ENCODE peak calls at places on chromosomes 13 and 19, in eight cellular contexts. Z is lower leg skin, M is IMR-90, H is progenitor cell of endocrine pancreas, L is esophagus squamous epithelium, U is endothelial cell, F is natural killer cell, G is GM12865. P is an unnamed sample.

GRCh38 chr13:86476656-86477055 is 677.4 kb upstream of the SLITRK6 start:
- DNase-seq in F (no peak), G (no peak), Z (no peak), H (no peak), U (no peak), L (no peak), M (no peak), P (no peak)

GRCh38 chr19:3548594-3548993 is 8.8 kb downstream of the MFSD12 start:
- DNase-seq in L (no peak), H (no peak), U (no peak), G (no peak), F (no peak), Z (no peak), M (no peak), P (no peak)

GRCh38 chr19:35011091-35011689 is 11.1 kb downstream of the GRAMD1A start:
- DNase-seq in H (no peak), F (peak; percentile 35), Z (no peak), L (no peak), U (no peak), M (no peak), G (no peak), P (no peak)

GRCh38 chr13:60397693-60398437 is 845 bp downstream of the TDRD3 start:
- DNase-seq in U (peak; percentile 73), M (peak; percentile 67), Z (peak; percentile 51), H (no peak), L (peak; percentile 7), G (peak; percentile 85), F (no peak), P (peak; percentile 72)

GRCh38 chr19:6210721-6211600 is 68.8 kb downstream of the MLLT1 start:
- DNase-seq in L (no peak), U (no peak), H (no peak), G (no peak), M (no peak), Z (no peak), F (no peak), P (no peak)

GRCh38 chr13:19725320-19725719 is 57.4 kb downstream of the PSPC1 start:
- DNase-seq in H (no peak), L (no peak), M (no peak), G (no peak), Z (no peak), F (no peak), U (no peak), P (no peak)

GRCh38 chr13:114174529-114174941 is 4.5 kb upstream of the CFAP97D2 start:
- DNase-seq in L (no peak), Z (no peak), G (no peak), M (peak; percentile 55), U (no peak), H (no peak), F (no peak), P (peak; percentile 91)

GRCh38 chr13:74194856-74195255 is 60.7 kb upstream of the KLF12 start:
- DNase-seq in U (no peak), G (no peak), H (no peak), Z (no peak), L (no peak), F (no peak), M (no peak), P (no peak)

GRCh38 chr19:54209058-54209747 is 8.5 kb downstream of the RPS9 start:
- DNase-seq in L (no peak), Z (no peak), H (no peak), M (no peak), G (peak; percentile 59), F (no peak), U (no peak), P (no peak)

GRCh38 chr19:13633109-13633508 is 126.8 kb upstream of the CACNA1A start:
- DNase-seq in G (no peak), M (peak; percentile 79), H (peak; percentile 25), F (no peak), Z (no peak), U (no peak), L (no peak), P (peak; percentile 30)

GRCh38 chr13:61002686-61003085 is 413.0 kb downstream of the PCDH20 start:
- DNase-seq in M (no peak), U (no peak), H (no peak), Z (no peak), F (no peak), G (no peak), L (no peak), P (no peak)

GRCh38 chr19:41886761-41887710 is 4.1 kb downstream of the ARHGEF1 start:
- DNase-seq in L (no peak), Z (no peak), M (no peak), G (peak; percentile 85), F (peak; percentile 72), H (no peak), U (no peak), P (no peak)

GRCh38 chr19:48190288-48191284 is 20.1 kb downstream of the ZSWIM9 start:
- DNase-seq in L (no peak), Z (no peak), G (no peak), H (peak; percentile 52), F (peak; percentile 34), U (peak; percentile 42), M (peak; percentile 82), P (no peak)

GRCh38 chr13:113367020-113367560 is 3.2 kb upstream of the GRTP1 start:
- DNase-seq in L (no peak), G (no peak), H (peak; percentile 7), U (no peak), M (no peak), F (no peak), Z (no peak), P (no peak)

GRCh38 chr13:95260031-95260525 is 41.2 kb downstream of the ABCC4 start:
- DNase-seq in G (peak; percentile 89), F (no peak), L (no peak), U (no peak), M (no peak), H (no peak), Z (no peak), P (no peak)

GRCh38 chr19:47633516-47633915 is 24.6 kb downstream of the BICRA start:
- DNase-seq in L (no peak), U (no peak), F (no peak), G (no peak), M (no peak), Z (no peak), H (no peak), P (no peak)

GRCh38 chr19:16025108-16026101 is 50.9 kb upstream of the TPM4 start:
- DNase-seq in F (no peak), Z (no peak), G (peak; percentile 35), U (peak; percentile 15), M (peak; percentile 70), H (no peak), L (no peak), P (peak; percentile 60)

GRCh38 chr13:24541127-24541475 is 28.5 kb upstream of the PARP4 start:
- DNase-seq in U (peak; percentile 7), G (no peak), Z (no peak), M (no peak), L (no peak), F (no peak), H (no peak), P (no peak)

GRCh38 chr13:24539500-24540165 is 27.1 kb upstream of the PARP4 start:
- DNase-seq in G (no peak), F (no peak), M (no peak), L (no peak), H (no peak), U (no peak), Z (no peak), P (no peak)

DNA sequence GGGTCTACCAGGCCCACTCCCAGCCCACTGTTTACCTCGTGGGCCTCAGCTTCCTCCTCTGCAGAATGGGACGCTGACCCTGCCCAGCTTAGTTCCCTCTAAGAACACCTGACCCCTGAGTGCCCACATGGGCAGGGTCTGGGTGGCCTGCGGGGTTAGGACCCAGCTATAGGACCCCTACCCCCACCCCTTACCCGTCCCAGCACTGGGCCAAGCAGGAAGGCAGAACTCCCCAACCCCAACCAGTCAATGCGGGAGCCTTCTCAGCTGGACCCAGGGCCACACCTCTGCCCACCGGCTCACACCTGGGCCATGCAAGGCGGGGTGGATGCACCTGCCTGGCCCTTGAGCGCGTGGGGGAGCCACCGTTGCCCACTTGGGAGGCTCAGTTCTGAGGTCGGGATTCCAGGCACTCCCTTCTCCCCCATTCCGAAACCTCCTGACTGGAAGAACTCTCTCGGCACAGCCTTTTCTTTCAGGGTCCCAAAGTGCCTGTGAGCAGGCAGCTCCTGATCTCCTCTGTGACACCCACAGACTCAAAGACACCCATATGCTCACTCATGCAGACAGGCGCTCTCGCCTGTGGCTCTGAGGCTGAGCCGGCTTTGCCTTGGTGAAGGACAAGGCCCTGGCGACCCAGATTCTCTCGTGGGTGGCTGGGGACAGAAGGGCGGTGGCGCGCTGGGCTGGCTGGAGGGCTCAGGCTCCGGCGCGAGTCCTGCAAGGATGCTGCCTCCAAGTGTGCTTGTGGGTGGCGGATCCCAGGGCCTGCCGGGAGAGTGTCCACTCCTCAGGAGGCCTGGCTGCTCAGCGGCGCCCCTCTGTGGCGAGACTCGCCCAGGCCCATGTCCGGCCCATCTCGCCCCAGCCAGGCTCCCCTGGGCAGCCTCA is 27.9 kb upstream of the PARP4 start:
- DNase-seq in F (no peak), L (no peak), Z (no peak), M (no peak), G (no peak), H (no peak), U (peak; percentile 80), P (no peak)
- TF ChIP-seq CTCF in F (no peak), L (no peak), Z (no peak), M (peak; percentile 19), G (no peak), H (peak; percentile 38), U (peak; percentile 19), P (peak; percentile 38)

DNA sequence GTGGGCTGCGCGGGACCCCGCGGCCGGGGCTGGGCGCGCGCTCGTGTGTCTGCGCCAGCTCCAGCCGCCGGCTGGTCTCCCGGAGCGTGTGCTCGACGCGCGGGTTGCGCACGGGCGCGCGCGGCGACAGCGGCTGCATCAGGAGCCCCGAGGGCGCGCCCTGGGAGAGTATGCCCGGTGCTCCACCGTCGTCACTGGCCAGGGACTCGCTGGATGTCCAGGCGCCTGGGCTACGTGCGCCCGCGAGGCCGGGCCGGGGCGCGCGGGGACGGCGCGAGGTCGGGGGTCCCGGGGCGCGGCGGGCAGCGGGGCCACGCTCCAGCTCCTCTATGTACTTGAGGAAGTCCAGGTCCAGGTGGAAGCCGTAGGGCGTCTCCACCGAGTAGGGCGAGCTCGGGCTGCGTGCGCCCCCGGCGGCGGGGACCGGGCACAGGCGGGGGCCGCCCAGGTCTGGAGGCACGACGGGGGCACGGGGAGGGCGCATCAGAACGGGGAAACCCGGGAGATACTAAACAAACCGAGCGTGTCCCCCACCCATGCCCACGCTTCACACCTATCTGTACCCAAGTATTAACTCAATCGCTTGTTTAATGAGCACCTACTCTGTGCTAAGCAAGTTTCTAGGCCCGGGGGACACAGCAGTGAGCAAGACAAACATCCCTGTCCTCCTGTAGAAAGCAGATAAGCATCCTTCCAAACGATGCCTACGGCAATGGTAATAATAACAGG is 7.6 kb downstream of the KANK3 start:
- DNase-seq in H (no peak), Z (no peak), U (no peak), G (peak; percentile 35), M (no peak), F (no peak), L (no peak), P (no peak)
- TF ChIP-seq CTCF in H (peak; percentile 47), Z (no peak), U (no peak), G (peak; percentile 23), M (peak; percentile 3), F (no peak), L (no peak), P (no peak)

GRCh38 chr19:11887618-11888531 is at the start of gene ZNF69:
- DNase-seq in G (peak; percentile 36), H (peak; percentile 92), Z (peak; percentile 79), L (no peak), M (peak; percentile 62), F (peak; percentile 63), U (no peak), P (peak; percentile 48)
- TF ChIP-seq CTCF in G (no peak), H (peak; percentile 48), Z (no peak), L (no peak), M (no peak), F (no peak), U (no peak), P (no peak)

GRCh38 chr13:91313581-91313980 is 33.9 kb upstream of the MIR17HG start:
- DNase-seq in L (no peak), Z (no peak), U (no peak), M (no peak), H (no peak), G (no peak), F (no peak), P (no peak)
- TF ChIP-seq CTCF in L (no peak), Z (no peak), U (no peak), M (no peak), H (no peak), G (no peak), F (no peak), P (no peak)

P was measured in fibroblast of villous mesenchyme.